ENCODE peak calls at places on chromosome 5, in nine cellular contexts. V is PC-3; Y is heart right ventricle; B is GM23338; T is body of pancreas; R is CD4-positive, alpha-beta T cell; O is A549; J is cardiac fibroblast; X is fibroblast of pulmonary artery. S is an unnamed sample.

GRCh38 chr5:124103671-124104070 is 591.7 kb downstream of the CSNK1G3 start:
- DNase-seq in V (peak), Y (no peak), B (no peak), T (no peak), R (no peak), O (no peak), J (peak), X (no peak), S (no peak)

GRCh38 chr5:81626524-81626923 is 124.4 kb downstream of the SSBP2 start:
- DNase-seq in V (peak), Y (no peak), B (no peak), T (no peak), R (no peak), O (peak), J (peak), X (peak), S (no peak)

GRCh38 chr5:57716661-57717060 is 234.1 kb upstream of the ACTBL2 start:
- DNase-seq in V (peak), Y (no peak), B (no peak), T (no peak), R (no peak), O (no peak), J (no peak), X (no peak), S (no peak)

GRCh38 chr5:4514067-4514648 is 626.0 kb upstream of the ADAMTS16 start:
- DNase-seq in V (peak), Y (no peak), B (no peak), T (no peak), R (no peak), O (no peak), J (no peak), X (no peak), S (no peak)

GRCh38 chr5:173925449-173926071 is 37.4 kb downstream of the CPEB4 start:
- DNase-seq in V (peak), Y (peak), B (peak), T (peak), R (peak), O (peak), J (peak), X (peak), S (peak)

GRCh38 chr5:170434953-170435605 is 45.9 kb upstream of the KCNMB1 start:
- DNase-seq in V (peak), Y (peak), B (peak), T (peak), R (peak), O (peak), J (peak), X (peak), S (peak)

GRCh38 chr5:446864-447263 is 3.9 kb downstream of the EXOC3 start:
- DNase-seq in V (peak), Y (peak), B (peak), T (no peak), R (no peak), O (peak), J (peak), X (peak), S (peak)

GRCh38 chr5:124414973-124415372 is 331.5 kb downstream of the ZNF608 start:
- DNase-seq in V (no peak), Y (no peak), B (no peak), T (no peak), R (no peak), O (no peak), J (no peak), X (no peak), S (no peak)

GRCh38 chr5:5422819-5423515 is 490 bp downstream of the ICE1 start:
- DNase-seq in V (no peak), Y (no peak), B (peak), T (peak), R (no peak), O (no peak), J (no peak), X (no peak), S (no peak)

GRCh38 chr5:6527749-6528455 is 79.2 kb downstream of the UBE2QL1 start:
- DNase-seq in V (no peak), Y (no peak), B (no peak), T (no peak), R (no peak), O (no peak), J (no peak), X (no peak), S (no peak)

GRCh38 chr5:93581738-93582414 is 857 bp upstream of the NR2F1-AS1 start:
- DNase-seq in V (peak), Y (no peak), B (peak), T (no peak), R (no peak), O (no peak), J (peak), X (peak), S (no peak)

GRCh38 chr5:69074664-69075521 is 18.9 kb upstream of the SLC30A5 start:
- DNase-seq in V (no peak), Y (no peak), B (no peak), T (no peak), R (no peak), O (no peak), J (no peak), X (no peak), S (no peak)

GRCh38 chr5:53360811-53361210 is 119.6 kb upstream of the FST start:
- DNase-seq in V (peak), Y (no peak), B (no peak), T (no peak), R (no peak), O (no peak), J (peak), X (peak), S (no peak)

GRCh38 chr5:175378444-175379028 is 65.4 kb downstream of the DRD1 start:
- DNase-seq in V (peak), Y (no peak), B (no peak), T (no peak), R (no peak), O (peak), J (no peak), X (no peak), S (no peak)

GRCh38 chr5:157372472-157372822 is 87.6 kb upstream of the NIPAL4 start:
- DNase-seq in V (peak), Y (no peak), B (no peak), T (no peak), R (no peak), O (no peak), J (no peak), X (no peak), S (no peak)

GRCh38 chr5:594241-594860 is 17.8 kb upstream of the CEP72 start:
- DNase-seq in V (no peak), Y (no peak), B (no peak), T (no peak), R (no peak), O (no peak), J (no peak), X (no peak), S (no peak)

GRCh38 chr5:58680503-58680902 is 97.6 kb downstream of the RAB3C start:
- DNase-seq in V (no peak), Y (no peak), B (peak), T (no peak), R (no peak), O (no peak), J (no peak), X (no peak), S (no peak)

GRCh38 chr5:53067641-53068040 is 41.9 kb downstream of the MOCS2 start:
- DNase-seq in V (no peak), Y (no peak), B (no peak), T (no peak), R (no peak), O (no peak), J (peak), X (no peak), S (no peak)

GRCh38 chr5:56876325-56876724 is 33.1 kb upstream of the SETD9 start:
- DNase-seq in V (peak), Y (no peak), B (no peak), T (no peak), R (no peak), O (no peak), J (peak), X (no peak), S (no peak)

GRCh38 chr5:2757563-2758311 is 6.3 kb upstream of the IRX2 start:
- DNase-seq in V (peak), Y (no peak), B (peak), T (no peak), R (no peak), O (no peak), J (peak), X (peak), S (no peak)

GRCh38 chr5:120464627-120465280 is 654 bp downstream of the PRR16 start:
- DNase-seq in V (peak), Y (peak), B (peak), T (peak), R (no peak), O (no peak), J (peak), X (no peak), S (peak)

GRCh38 chr5:178115835-178116405 is 2.6 kb downstream of the N4BP3 start:
- DNase-seq in V (no peak), Y (no peak), B (peak), T (no peak), R (no peak), O (no peak), J (no peak), X (no peak), S (no peak)

GRCh38 chr5:179135006-179135405 is 74.8 kb downstream of the ZNF354C start:
- DNase-seq in V (no peak), Y (no peak), B (no peak), T (no peak), R (no peak), O (no peak), J (no peak), X (no peak), S (no peak)

GRCh38 chr5:146893991-146894390 is 15.4 kb upstream of the PPP2R2B start:
- DNase-seq in V (no peak), Y (no peak), B (no peak), T (no peak), R (no peak), O (no peak), J (no peak), X (no peak), S (no peak)

GRCh38 chr5:90802695-90803317 is 244.2 kb downstream of the ADGRV1 start:
- DNase-seq in V (peak), Y (no peak), B (peak), T (peak), R (no peak), O (peak), J (peak), X (peak), S (peak)

GRCh38 chr5:177369050-177369912 is 11.6 kb downstream of the RGS14 start:
- DNase-seq in V (peak), Y (no peak), B (peak), T (peak), R (no peak), O (peak), J (peak), X (peak), S (peak)

GRCh38 chr5:143014017-143014651 is 244.0 kb downstream of the ARHGAP26 start:
- DNase-seq in V (peak), Y (peak), B (peak), T (no peak), R (no peak), O (no peak), J (peak), X (no peak), S (no peak)
- TF ChIP-seq CTCF in V (peak), Y (peak), B (peak), T (peak), R (peak), O (peak), J (peak), X (peak), S (peak)

GRCh38 chr5:97427235-97427634 is 244.2 kb upstream of the RIOK2 start:
- DNase-seq in V (no peak), Y (no peak), B (peak), T (no peak), R (no peak), O (no peak), J (no peak), X (peak), S (no peak)
- TF ChIP-seq CTCF in V (no peak), Y (no peak), B (peak), T (no peak), R (no peak), O (no peak), J (no peak), X (no peak), S (no peak)

GRCh38 chr5:137822158-137822764 is 45.4 kb upstream of the MYOT start:
- DNase-seq in V (peak), Y (peak), B (peak), T (peak), R (no peak), O (peak), J (peak), X (peak), S (peak)
- TF ChIP-seq CTCF in V (peak), Y (peak), B (peak), T (peak), R (no peak), O (peak), J (peak), X (peak), S (peak)

DNA sequence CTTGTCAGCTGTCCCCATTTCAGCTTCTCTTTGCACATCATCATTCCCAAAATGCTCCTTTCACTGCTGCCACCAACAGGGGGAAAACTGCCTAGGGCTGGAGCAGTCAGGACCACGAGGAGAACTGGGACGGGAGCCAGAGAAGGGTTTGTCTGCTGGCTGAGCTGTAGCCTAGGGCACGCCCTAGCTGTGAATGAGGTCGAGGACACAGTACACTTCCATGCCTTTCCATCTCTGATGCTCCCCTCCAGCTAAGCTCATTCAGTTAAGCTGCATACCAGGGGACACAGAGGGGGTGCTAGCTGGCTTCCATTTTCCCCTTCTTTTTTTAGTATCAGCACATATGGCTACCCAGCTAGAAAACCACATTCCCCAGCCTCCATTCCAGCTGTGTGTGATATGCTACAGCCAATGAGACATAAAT is 64.7 kb downstream of the STK10 start:
- DNase-seq in V (peak), Y (peak), B (peak), T (peak), R (no peak), O (no peak), J (peak), X (peak), S (no peak)
- TF ChIP-seq CTCF in V (peak), Y (peak), B (peak), T (no peak), R (no peak), O (no peak), J (peak), X (peak), S (no peak)

S was measured in GM13977.